ENCODE peak calls at places on chromosome 2, in ten cellular contexts. One of them, this sample, is unnamed. For H3K9me3 and H3K36me3, the result is how much of the 10 kb centered on the place peaks cover.

GRCh38 chr2:122706757-122707223 is 951.3 kb downstream of the TSN start:
- DNase-seq in adrenal gland: no peak
- DNase-seq in ascending aorta: no peak
- DNase-seq in left ventricle myocardium inferior: no peak
- DNase-seq in DND-41: no peak
- DNase-seq in CD8-positive, alpha-beta T cell: no peak
- DNase-seq in cardiac muscle cell: no peak
- DNase-seq in HCT116: no peak
- DNase-seq in fibroblast of lung: no peak
- DNase-seq in SJCRH30: no peak
- DNase-seq in this sample: peak

GRCh38 chr2:130355578-130356431 is at the start of gene PTPN18:
- DNase-seq in adrenal gland: peak
- DNase-seq in ascending aorta: peak
- DNase-seq in left ventricle myocardium inferior: peak
- DNase-seq in DND-41: no peak
- DNase-seq in CD8-positive, alpha-beta T cell: peak
- DNase-seq in cardiac muscle cell: peak
- DNase-seq in HCT116: peak
- DNase-seq in fibroblast of lung: peak
- DNase-seq in SJCRH30: peak
- DNase-seq in this sample: peak

GRCh38 chr2:238669581-238670340 is 178.1 kb upstream of the TWIST2 start:
- DNase-seq in adrenal gland: no peak
- DNase-seq in ascending aorta: no peak
- DNase-seq in left ventricle myocardium inferior: no peak
- DNase-seq in DND-41: no peak
- DNase-seq in CD8-positive, alpha-beta T cell: no peak
- DNase-seq in cardiac muscle cell: no peak
- DNase-seq in HCT116: no peak
- DNase-seq in fibroblast of lung: no peak
- DNase-seq in SJCRH30: no peak
- DNase-seq in this sample: no peak

GRCh38 chr2:205758498-205758897 is 76.2 kb downstream of the NRP2 start:
- DNase-seq in adrenal gland: no peak
- DNase-seq in ascending aorta: no peak
- DNase-seq in left ventricle myocardium inferior: no peak
- DNase-seq in DND-41: no peak
- DNase-seq in CD8-positive, alpha-beta T cell: no peak
- DNase-seq in cardiac muscle cell: no peak
- DNase-seq in HCT116: no peak
- DNase-seq in fibroblast of lung: no peak
- DNase-seq in SJCRH30: no peak
- DNase-seq in this sample: no peak

GRCh38 chr2:180663016-180663471 is 317.4 kb upstream of the UBE2E3 start:
- DNase-seq in adrenal gland: no peak
- DNase-seq in ascending aorta: no peak
- DNase-seq in left ventricle myocardium inferior: no peak
- DNase-seq in DND-41: no peak
- DNase-seq in CD8-positive, alpha-beta T cell: no peak
- DNase-seq in cardiac muscle cell: no peak
- DNase-seq in HCT116: no peak
- DNase-seq in fibroblast of lung: peak
- DNase-seq in SJCRH30: no peak
- DNase-seq in this sample: no peak

GRCh38 chr2:29460191-29460590 is 345.0 kb downstream of the CLIP4 start:
- DNase-seq in adrenal gland: no peak
- DNase-seq in ascending aorta: no peak
- DNase-seq in left ventricle myocardium inferior: no peak
- DNase-seq in DND-41: no peak
- DNase-seq in CD8-positive, alpha-beta T cell: no peak
- DNase-seq in cardiac muscle cell: no peak
- DNase-seq in HCT116: no peak
- DNase-seq in fibroblast of lung: no peak
- DNase-seq in SJCRH30: no peak
- DNase-seq in this sample: no peak

GRCh38 chr2:223970343-223971128 is 13.3 kb downstream of the MRPL44 start:
- DNase-seq in adrenal gland: peak
- DNase-seq in ascending aorta: no peak
- DNase-seq in left ventricle myocardium inferior: no peak
- DNase-seq in DND-41: peak
- DNase-seq in CD8-positive, alpha-beta T cell: peak
- DNase-seq in cardiac muscle cell: peak
- DNase-seq in HCT116: peak
- DNase-seq in fibroblast of lung: peak
- DNase-seq in SJCRH30: peak
- DNase-seq in this sample: no peak

GRCh38 chr2:233818639-233819621 is 35.4 kb downstream of the HJURP start:
- DNase-seq in adrenal gland: no peak
- DNase-seq in ascending aorta: no peak
- DNase-seq in left ventricle myocardium inferior: no peak
- DNase-seq in DND-41: no peak
- DNase-seq in CD8-positive, alpha-beta T cell: no peak
- DNase-seq in cardiac muscle cell: no peak
- DNase-seq in HCT116: no peak
- DNase-seq in fibroblast of lung: no peak
- DNase-seq in SJCRH30: no peak
- DNase-seq in this sample: peak

GRCh38 chr2:181470815-181471214 is 13.6 kb downstream of the ITGA4 start:
- DNase-seq in adrenal gland: no peak
- DNase-seq in ascending aorta: no peak
- DNase-seq in left ventricle myocardium inferior: no peak
- DNase-seq in DND-41: no peak
- DNase-seq in CD8-positive, alpha-beta T cell: no peak
- DNase-seq in cardiac muscle cell: no peak
- DNase-seq in HCT116: no peak
- DNase-seq in fibroblast of lung: no peak
- DNase-seq in SJCRH30: no peak
- DNase-seq in this sample: no peak

GRCh38 chr2:89819809-89820208 is 1128.3 kb downstream of the RPIA start:
- DNase-seq in adrenal gland: no peak
- DNase-seq in ascending aorta: no peak
- DNase-seq in left ventricle myocardium inferior: no peak
- DNase-seq in DND-41: no peak
- DNase-seq in CD8-positive, alpha-beta T cell: no peak
- DNase-seq in cardiac muscle cell: no peak
- DNase-seq in HCT116: no peak
- DNase-seq in fibroblast of lung: no peak
- DNase-seq in SJCRH30: no peak
- DNase-seq in this sample: no peak
- H3K9me3 ChIP-seq in adrenal gland: under half
- H3K9me3 ChIP-seq in ascending aorta: under half
- H3K9me3 ChIP-seq in left ventricle myocardium inferior: under half
- H3K9me3 ChIP-seq in DND-41: half or more
- H3K9me3 ChIP-seq in CD8-positive, alpha-beta T cell: under half
- H3K9me3 ChIP-seq in cardiac muscle cell: half or more
- H3K9me3 ChIP-seq in HCT116: under half
- H3K9me3 ChIP-seq in fibroblast of lung: under half
- H3K9me3 ChIP-seq in SJCRH30: under half
- H3K9me3 ChIP-seq in this sample: under half

DNA sequence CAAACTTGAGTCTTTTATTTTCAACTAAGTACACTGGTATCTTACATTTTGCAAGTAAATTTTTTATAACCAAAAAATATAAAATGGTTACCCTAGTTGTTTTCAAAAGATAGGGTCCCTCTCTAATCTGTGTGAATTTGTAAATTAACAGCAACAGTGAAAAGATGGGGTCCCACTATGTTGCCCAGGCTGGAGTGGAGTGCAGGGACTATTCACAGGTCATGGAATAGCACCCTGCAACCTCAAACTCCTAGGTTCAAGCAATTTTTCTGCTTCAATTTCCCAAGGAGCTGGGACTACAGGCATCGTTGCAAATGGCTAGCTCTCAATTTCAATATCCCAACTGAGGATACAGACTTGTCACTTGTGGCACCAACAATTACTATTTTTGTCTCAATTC is 12.1 kb downstream of the CCT4 start:
- DNase-seq in adrenal gland: no peak
- DNase-seq in ascending aorta: no peak
- DNase-seq in left ventricle myocardium inferior: no peak
- DNase-seq in DND-41: no peak
- DNase-seq in CD8-positive, alpha-beta T cell: no peak
- DNase-seq in cardiac muscle cell: no peak
- DNase-seq in HCT116: no peak
- DNase-seq in fibroblast of lung: no peak
- DNase-seq in SJCRH30: no peak
- DNase-seq in this sample: no peak
- H3K36me3 ChIP-seq in adrenal gland: under half
- H3K36me3 ChIP-seq in ascending aorta: half or more
- H3K36me3 ChIP-seq in left ventricle myocardium inferior: half or more
- H3K36me3 ChIP-seq in DND-41: half or more
- H3K36me3 ChIP-seq in CD8-positive, alpha-beta T cell: half or more
- H3K36me3 ChIP-seq in cardiac muscle cell: half or more
- H3K36me3 ChIP-seq in HCT116: half or more
- H3K36me3 ChIP-seq in fibroblast of lung: under half
- H3K36me3 ChIP-seq in SJCRH30: half or more
- H3K36me3 ChIP-seq in this sample: half or more

GRCh38 chr2:80364511-80365212 is 60.1 kb upstream of the LRRTM1 start:
- DNase-seq in adrenal gland: no peak
- DNase-seq in ascending aorta: no peak
- DNase-seq in left ventricle myocardium inferior: no peak
- DNase-seq in DND-41: no peak
- DNase-seq in CD8-positive, alpha-beta T cell: no peak
- DNase-seq in cardiac muscle cell: no peak
- DNase-seq in HCT116: no peak
- DNase-seq in fibroblast of lung: no peak
- DNase-seq in SJCRH30: no peak
- DNase-seq in this sample: no peak
- H3K4me3 ChIP-seq in adrenal gland: no peak
- H3K4me3 ChIP-seq in ascending aorta: no peak
- H3K4me3 ChIP-seq in left ventricle myocardium inferior: no peak
- H3K4me3 ChIP-seq in DND-41: no peak
- H3K4me3 ChIP-seq in CD8-positive, alpha-beta T cell: no peak
- H3K4me3 ChIP-seq in cardiac muscle cell: no peak
- H3K4me3 ChIP-seq in HCT116: no peak
- H3K4me3 ChIP-seq in fibroblast of lung: no peak
- H3K4me3 ChIP-seq in SJCRH30: no peak
- H3K4me3 ChIP-seq in this sample: no peak

GRCh38 chr2:214533511-214533910 is 122.7 kb downstream of the VWC2L start:
- DNase-seq in adrenal gland: no peak
- DNase-seq in ascending aorta: no peak
- DNase-seq in left ventricle myocardium inferior: no peak
- DNase-seq in DND-41: no peak
- DNase-seq in CD8-positive, alpha-beta T cell: no peak
- DNase-seq in cardiac muscle cell: no peak
- DNase-seq in HCT116: no peak
- DNase-seq in fibroblast of lung: no peak
- DNase-seq in SJCRH30: no peak
- DNase-seq in this sample: no peak

GRCh38 chr2:214529514-214529913 is 118.7 kb downstream of the VWC2L start:
- DNase-seq in adrenal gland: no peak
- DNase-seq in ascending aorta: no peak
- DNase-seq in left ventricle myocardium inferior: no peak
- DNase-seq in DND-41: no peak
- DNase-seq in CD8-positive, alpha-beta T cell: no peak
- DNase-seq in cardiac muscle cell: no peak
- DNase-seq in HCT116: no peak
- DNase-seq in fibroblast of lung: no peak
- DNase-seq in SJCRH30: no peak
- DNase-seq in this sample: no peak

DNA sequence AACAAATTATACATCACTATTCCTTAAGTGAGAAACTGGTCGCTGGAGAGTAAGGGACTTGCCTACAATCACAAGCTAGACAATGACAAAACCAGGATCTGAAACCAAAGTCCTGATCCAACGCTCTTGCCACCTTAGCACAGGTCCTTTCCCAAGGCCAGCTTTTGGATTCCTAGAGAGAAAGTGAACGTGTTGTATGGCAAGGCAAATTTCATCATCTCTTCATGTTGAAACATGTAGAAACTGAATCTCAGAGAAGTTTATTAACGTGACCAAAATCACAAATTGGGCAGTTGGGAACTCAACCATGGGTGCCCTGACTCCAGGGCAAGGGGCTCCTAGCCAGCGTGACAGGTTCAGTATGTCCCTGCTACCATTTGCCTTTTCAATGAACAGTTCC is 118.2 kb downstream of the VWC2L start:
- DNase-seq in adrenal gland: no peak
- DNase-seq in ascending aorta: no peak
- DNase-seq in left ventricle myocardium inferior: no peak
- DNase-seq in DND-41: no peak
- DNase-seq in CD8-positive, alpha-beta T cell: no peak
- DNase-seq in cardiac muscle cell: no peak
- DNase-seq in HCT116: no peak
- DNase-seq in fibroblast of lung: no peak
- DNase-seq in SJCRH30: no peak
- DNase-seq in this sample: no peak
- H3K9me3 ChIP-seq in adrenal gland: under half
- H3K9me3 ChIP-seq in ascending aorta: under half
- H3K9me3 ChIP-seq in left ventricle myocardium inferior: under half
- H3K9me3 ChIP-seq in DND-41: under half
- H3K9me3 ChIP-seq in CD8-positive, alpha-beta T cell: under half
- H3K9me3 ChIP-seq in cardiac muscle cell: under half
- H3K9me3 ChIP-seq in HCT116: under half
- H3K9me3 ChIP-seq in fibroblast of lung: under half
- H3K9me3 ChIP-seq in SJCRH30: under half
- H3K9me3 ChIP-seq in this sample: under half

DNA sequence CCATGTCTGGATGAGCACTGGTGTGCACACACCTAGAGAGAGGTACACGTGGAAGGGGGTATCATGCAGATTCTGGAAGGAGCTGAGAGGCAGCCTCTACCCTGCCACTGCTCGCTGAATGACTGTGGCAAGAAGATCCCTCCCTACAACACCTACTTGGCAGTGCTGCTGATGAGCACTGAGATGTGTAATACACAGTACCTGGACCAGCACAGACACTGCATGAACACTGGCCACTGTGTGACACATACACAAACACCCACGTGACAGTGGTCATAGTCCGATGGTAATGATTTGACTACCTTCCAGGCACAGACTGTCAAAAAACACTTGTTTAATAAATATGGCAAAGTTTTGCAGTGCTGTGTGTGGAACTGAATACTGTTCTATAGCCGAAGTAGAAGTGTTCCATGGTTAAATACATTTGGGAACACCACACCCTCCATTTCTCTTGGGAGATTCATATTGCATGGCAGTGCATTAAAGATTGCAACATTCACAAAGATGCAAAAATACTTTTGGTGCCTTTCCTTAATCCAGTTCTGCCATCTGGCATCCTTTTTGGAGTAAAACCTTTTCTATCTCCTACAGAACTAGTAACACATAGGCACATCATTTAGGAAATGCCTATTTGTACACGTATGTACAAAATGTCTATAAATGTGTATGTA is 29.6 kb downstream of the MRPS5 start:
- DNase-seq in adrenal gland: no peak
- DNase-seq in ascending aorta: no peak
- DNase-seq in left ventricle myocardium inferior: no peak
- DNase-seq in DND-41: no peak
- DNase-seq in CD8-positive, alpha-beta T cell: no peak
- DNase-seq in cardiac muscle cell: no peak
- DNase-seq in HCT116: no peak
- DNase-seq in fibroblast of lung: no peak
- DNase-seq in SJCRH30: no peak
- DNase-seq in this sample: no peak
- H3K36me3 ChIP-seq in adrenal gland: under half
- H3K36me3 ChIP-seq in ascending aorta: half or more
- H3K36me3 ChIP-seq in left ventricle myocardium inferior: half or more
- H3K36me3 ChIP-seq in DND-41: half or more
- H3K36me3 ChIP-seq in CD8-positive, alpha-beta T cell: under half
- H3K36me3 ChIP-seq in cardiac muscle cell: under half
- H3K36me3 ChIP-seq in HCT116: under half
- H3K36me3 ChIP-seq in fibroblast of lung: under half
- H3K36me3 ChIP-seq in SJCRH30: half or more
- H3K36me3 ChIP-seq in this sample: under half

This sample was measured in right lobe of liver.